ENCODE peak calls at places on chromosomes 4 and X, in eight cellular contexts. One of them, this sample, is unnamed.

GRCh38 chrX:71017396-71017939 is 50.7 kb downstream of the SNX12 start:
- DNase-seq in naive thymus-derived CD8-positive, alpha-beta T cell: no peak
- DNase-seq in anterior cingulate cortex: no peak
- DNase-seq in activated CD4-positive, alpha-beta memory T cell treated with anti-CD3 and anti-CD28 coated beads for 36 hours: no peak
- DNase-seq in stromal cell of bone marrow: no peak
- DNase-seq in fibroblast of pulmonary artery: peak; percentile 4
- DNase-seq in activated gamma-delta T cell treated with anti-CD3 and anti-CD28 coated beads, Interleukin-2, amount 50 U/mL, for 16 hours: no peak
- DNase-seq in SW480: no peak
- DNase-seq in this sample: no peak

GRCh38 chr4:152536545-152537182 is 772 bp upstream of the FBXW7 start:
- DNase-seq in naive thymus-derived CD8-positive, alpha-beta T cell: peak; percentile 73
- DNase-seq in anterior cingulate cortex: no peak
- DNase-seq in activated CD4-positive, alpha-beta memory T cell treated with anti-CD3 and anti-CD28 coated beads for 36 hours: peak; percentile 79
- DNase-seq in stromal cell of bone marrow: no peak
- DNase-seq in fibroblast of pulmonary artery: peak; percentile 48
- DNase-seq in activated gamma-delta T cell treated with anti-CD3 and anti-CD28 coated beads, Interleukin-2, amount 50 U/mL, for 16 hours: no peak
- DNase-seq in SW480: peak; percentile 73
- DNase-seq in this sample: peak; percentile 21

GRCh38 chr4:169307581-169307980 is 36.8 kb upstream of the SH3RF1 start:
- DNase-seq in naive thymus-derived CD8-positive, alpha-beta T cell: no peak
- DNase-seq in anterior cingulate cortex: no peak
- DNase-seq in activated CD4-positive, alpha-beta memory T cell treated with anti-CD3 and anti-CD28 coated beads for 36 hours: no peak
- DNase-seq in stromal cell of bone marrow: no peak
- DNase-seq in fibroblast of pulmonary artery: no peak
- DNase-seq in activated gamma-delta T cell treated with anti-CD3 and anti-CD28 coated beads, Interleukin-2, amount 50 U/mL, for 16 hours: no peak
- DNase-seq in SW480: peak; percentile 17
- DNase-seq in this sample: no peak

GRCh38 chrX:149473092-149473491 is 32.0 kb downstream of the IDS start:
- DNase-seq in naive thymus-derived CD8-positive, alpha-beta T cell: no peak
- DNase-seq in anterior cingulate cortex: no peak
- DNase-seq in activated CD4-positive, alpha-beta memory T cell treated with anti-CD3 and anti-CD28 coated beads for 36 hours: no peak
- DNase-seq in stromal cell of bone marrow: no peak
- DNase-seq in fibroblast of pulmonary artery: no peak
- DNase-seq in activated gamma-delta T cell treated with anti-CD3 and anti-CD28 coated beads, Interleukin-2, amount 50 U/mL, for 16 hours: no peak
- DNase-seq in SW480: no peak
- DNase-seq in this sample: peak; percentile 24

GRCh38 chr4:76626686-76627465 is 191.8 kb downstream of the SHROOM3 start:
- DNase-seq in naive thymus-derived CD8-positive, alpha-beta T cell: no peak
- DNase-seq in anterior cingulate cortex: no peak
- DNase-seq in activated CD4-positive, alpha-beta memory T cell treated with anti-CD3 and anti-CD28 coated beads for 36 hours: no peak
- DNase-seq in stromal cell of bone marrow: no peak
- DNase-seq in fibroblast of pulmonary artery: peak; percentile 38
- DNase-seq in activated gamma-delta T cell treated with anti-CD3 and anti-CD28 coated beads, Interleukin-2, amount 50 U/mL, for 16 hours: no peak
- DNase-seq in SW480: no peak
- DNase-seq in this sample: peak; percentile 37

GRCh38 chr4:123750044-123750443 is 353.4 kb downstream of the SPRY1 start:
- DNase-seq in naive thymus-derived CD8-positive, alpha-beta T cell: no peak
- DNase-seq in anterior cingulate cortex: no peak
- DNase-seq in activated CD4-positive, alpha-beta memory T cell treated with anti-CD3 and anti-CD28 coated beads for 36 hours: no peak
- DNase-seq in stromal cell of bone marrow: no peak
- DNase-seq in fibroblast of pulmonary artery: no peak
- DNase-seq in activated gamma-delta T cell treated with anti-CD3 and anti-CD28 coated beads, Interleukin-2, amount 50 U/mL, for 16 hours: no peak
- DNase-seq in SW480: no peak
- DNase-seq in this sample: no peak

GRCh38 chrX:154470914-154471568 is 8.0 kb downstream of the LAGE3 start:
- DNase-seq in naive thymus-derived CD8-positive, alpha-beta T cell: no peak
- DNase-seq in anterior cingulate cortex: no peak
- DNase-seq in activated CD4-positive, alpha-beta memory T cell treated with anti-CD3 and anti-CD28 coated beads for 36 hours: no peak
- DNase-seq in stromal cell of bone marrow: no peak
- DNase-seq in fibroblast of pulmonary artery: no peak
- DNase-seq in activated gamma-delta T cell treated with anti-CD3 and anti-CD28 coated beads, Interleukin-2, amount 50 U/mL, for 16 hours: no peak
- DNase-seq in SW480: no peak
- DNase-seq in this sample: no peak

GRCh38 chr4:85005865-85006377 is 39.4 kb upstream of the WDFY3 start:
- DNase-seq in naive thymus-derived CD8-positive, alpha-beta T cell: no peak
- DNase-seq in anterior cingulate cortex: no peak
- DNase-seq in activated CD4-positive, alpha-beta memory T cell treated with anti-CD3 and anti-CD28 coated beads for 36 hours: no peak
- DNase-seq in stromal cell of bone marrow: peak; percentile 85
- DNase-seq in fibroblast of pulmonary artery: peak; percentile 91
- DNase-seq in activated gamma-delta T cell treated with anti-CD3 and anti-CD28 coated beads, Interleukin-2, amount 50 U/mL, for 16 hours: no peak
- DNase-seq in SW480: no peak
- DNase-seq in this sample: peak; percentile 58

GRCh38 chr4:114284629-114285028 is 305.2 kb upstream of the ARSJ start:
- DNase-seq in naive thymus-derived CD8-positive, alpha-beta T cell: no peak
- DNase-seq in anterior cingulate cortex: no peak
- DNase-seq in activated CD4-positive, alpha-beta memory T cell treated with anti-CD3 and anti-CD28 coated beads for 36 hours: no peak
- DNase-seq in stromal cell of bone marrow: no peak
- DNase-seq in fibroblast of pulmonary artery: no peak
- DNase-seq in activated gamma-delta T cell treated with anti-CD3 and anti-CD28 coated beads, Interleukin-2, amount 50 U/mL, for 16 hours: no peak
- DNase-seq in SW480: no peak
- DNase-seq in this sample: no peak

GRCh38 chrX:136687457-136687856 is 39.5 kb downstream of the CD40LG start:
- DNase-seq in naive thymus-derived CD8-positive, alpha-beta T cell: peak; percentile 29
- DNase-seq in anterior cingulate cortex: no peak
- DNase-seq in activated CD4-positive, alpha-beta memory T cell treated with anti-CD3 and anti-CD28 coated beads for 36 hours: peak; percentile 48
- DNase-seq in stromal cell of bone marrow: no peak
- DNase-seq in fibroblast of pulmonary artery: no peak
- DNase-seq in activated gamma-delta T cell treated with anti-CD3 and anti-CD28 coated beads, Interleukin-2, amount 50 U/mL, for 16 hours: peak; percentile 34
- DNase-seq in SW480: no peak
- DNase-seq in this sample: no peak

GRCh38 chrX:10749113-10749512 is 128.7 kb upstream of the MID1 start:
- DNase-seq in naive thymus-derived CD8-positive, alpha-beta T cell: no peak
- DNase-seq in anterior cingulate cortex: no peak
- DNase-seq in activated CD4-positive, alpha-beta memory T cell treated with anti-CD3 and anti-CD28 coated beads for 36 hours: no peak
- DNase-seq in stromal cell of bone marrow: peak; percentile 63
- DNase-seq in fibroblast of pulmonary artery: no peak
- DNase-seq in activated gamma-delta T cell treated with anti-CD3 and anti-CD28 coated beads, Interleukin-2, amount 50 U/mL, for 16 hours: no peak
- DNase-seq in SW480: no peak
- DNase-seq in this sample: no peak

GRCh38 chr4:111650146-111650545 is 495.1 kb upstream of the FAM241A start:
- DNase-seq in naive thymus-derived CD8-positive, alpha-beta T cell: no peak
- DNase-seq in anterior cingulate cortex: no peak
- DNase-seq in activated CD4-positive, alpha-beta memory T cell treated with anti-CD3 and anti-CD28 coated beads for 36 hours: no peak
- DNase-seq in stromal cell of bone marrow: no peak
- DNase-seq in fibroblast of pulmonary artery: no peak
- DNase-seq in activated gamma-delta T cell treated with anti-CD3 and anti-CD28 coated beads, Interleukin-2, amount 50 U/mL, for 16 hours: no peak
- DNase-seq in SW480: no peak
- DNase-seq in this sample: no peak

GRCh38 chr4:99323761-99324160 is 2.6 kb upstream of the ADH1B start:
- DNase-seq in naive thymus-derived CD8-positive, alpha-beta T cell: no peak
- DNase-seq in anterior cingulate cortex: no peak
- DNase-seq in activated CD4-positive, alpha-beta memory T cell treated with anti-CD3 and anti-CD28 coated beads for 36 hours: no peak
- DNase-seq in stromal cell of bone marrow: peak; percentile 74
- DNase-seq in fibroblast of pulmonary artery: peak; percentile 75
- DNase-seq in activated gamma-delta T cell treated with anti-CD3 and anti-CD28 coated beads, Interleukin-2, amount 50 U/mL, for 16 hours: no peak
- DNase-seq in SW480: no peak
- DNase-seq in this sample: no peak

GRCh38 chr4:110484767-110485166 is 8.8 kb downstream of the ENPEP start:
- DNase-seq in naive thymus-derived CD8-positive, alpha-beta T cell: no peak
- DNase-seq in anterior cingulate cortex: no peak
- DNase-seq in activated CD4-positive, alpha-beta memory T cell treated with anti-CD3 and anti-CD28 coated beads for 36 hours: no peak
- DNase-seq in stromal cell of bone marrow: peak; percentile 81
- DNase-seq in fibroblast of pulmonary artery: peak; percentile 81
- DNase-seq in activated gamma-delta T cell treated with anti-CD3 and anti-CD28 coated beads, Interleukin-2, amount 50 U/mL, for 16 hours: no peak
- DNase-seq in SW480: no peak
- DNase-seq in this sample: no peak

GRCh38 chr4:78644744-78645330 is 93.3 kb downstream of the ANXA3 start:
- DNase-seq in naive thymus-derived CD8-positive, alpha-beta T cell: peak; percentile 43
- DNase-seq in anterior cingulate cortex: no peak
- DNase-seq in activated CD4-positive, alpha-beta memory T cell treated with anti-CD3 and anti-CD28 coated beads for 36 hours: peak; percentile 57
- DNase-seq in stromal cell of bone marrow: peak; percentile 68
- DNase-seq in fibroblast of pulmonary artery: peak; percentile 91
- DNase-seq in activated gamma-delta T cell treated with anti-CD3 and anti-CD28 coated beads, Interleukin-2, amount 50 U/mL, for 16 hours: peak; percentile 3
- DNase-seq in SW480: peak; percentile 39
- DNase-seq in this sample: peak; percentile 75

GRCh38 chr4:22090655-22091350 is 142.2 kb upstream of the KCNIP4 start:
- DNase-seq in naive thymus-derived CD8-positive, alpha-beta T cell: no peak
- DNase-seq in anterior cingulate cortex: no peak
- DNase-seq in activated CD4-positive, alpha-beta memory T cell treated with anti-CD3 and anti-CD28 coated beads for 36 hours: no peak
- DNase-seq in stromal cell of bone marrow: no peak
- DNase-seq in fibroblast of pulmonary artery: peak; percentile 23
- DNase-seq in activated gamma-delta T cell treated with anti-CD3 and anti-CD28 coated beads, Interleukin-2, amount 50 U/mL, for 16 hours: no peak
- DNase-seq in SW480: no peak
- DNase-seq in this sample: no peak

GRCh38 chr4:6273661-6273990 is 4.0 kb downstream of the WFS1 start:
- DNase-seq in naive thymus-derived CD8-positive, alpha-beta T cell: no peak
- DNase-seq in anterior cingulate cortex: no peak
- DNase-seq in activated CD4-positive, alpha-beta memory T cell treated with anti-CD3 and anti-CD28 coated beads for 36 hours: no peak
- DNase-seq in stromal cell of bone marrow: no peak
- DNase-seq in fibroblast of pulmonary artery: no peak
- DNase-seq in activated gamma-delta T cell treated with anti-CD3 and anti-CD28 coated beads, Interleukin-2, amount 50 U/mL, for 16 hours: no peak
- DNase-seq in SW480: peak; percentile 32
- DNase-seq in this sample: no peak

GRCh38 chr4:81211956-81212355 is 3.1 kb downstream of the PRKG2 start:
- DNase-seq in naive thymus-derived CD8-positive, alpha-beta T cell: no peak
- DNase-seq in anterior cingulate cortex: no peak
- DNase-seq in activated CD4-positive, alpha-beta memory T cell treated with anti-CD3 and anti-CD28 coated beads for 36 hours: no peak
- DNase-seq in stromal cell of bone marrow: no peak
- DNase-seq in fibroblast of pulmonary artery: no peak
- DNase-seq in activated gamma-delta T cell treated with anti-CD3 and anti-CD28 coated beads, Interleukin-2, amount 50 U/mL, for 16 hours: no peak
- DNase-seq in SW480: no peak
- DNase-seq in this sample: no peak

GRCh38 chr4:8831221-8832129 is 40.2 kb downstream of the HMX1 start:
- DNase-seq in naive thymus-derived CD8-positive, alpha-beta T cell: peak; percentile 13
- DNase-seq in anterior cingulate cortex: no peak
- DNase-seq in activated CD4-positive, alpha-beta memory T cell treated with anti-CD3 and anti-CD28 coated beads for 36 hours: no peak
- DNase-seq in stromal cell of bone marrow: no peak
- DNase-seq in fibroblast of pulmonary artery: no peak
- DNase-seq in activated gamma-delta T cell treated with anti-CD3 and anti-CD28 coated beads, Interleukin-2, amount 50 U/mL, for 16 hours: no peak
- DNase-seq in SW480: no peak
- DNase-seq in this sample: no peak

GRCh38 chr4:88587285-88587684 is 5.0 kb upstream of the HERC3 start:
- DNase-seq in naive thymus-derived CD8-positive, alpha-beta T cell: no peak
- DNase-seq in anterior cingulate cortex: no peak
- DNase-seq in activated CD4-positive, alpha-beta memory T cell treated with anti-CD3 and anti-CD28 coated beads for 36 hours: no peak
- DNase-seq in stromal cell of bone marrow: no peak
- DNase-seq in fibroblast of pulmonary artery: no peak
- DNase-seq in activated gamma-delta T cell treated with anti-CD3 and anti-CD28 coated beads, Interleukin-2, amount 50 U/mL, for 16 hours: no peak
- DNase-seq in SW480: no peak
- DNase-seq in this sample: no peak

GRCh38 chr4:83361416-83362196 is 27.0 kb upstream of the HPSE start:
- DNase-seq in naive thymus-derived CD8-positive, alpha-beta T cell: no peak
- DNase-seq in anterior cingulate cortex: no peak
- DNase-seq in activated CD4-positive, alpha-beta memory T cell treated with anti-CD3 and anti-CD28 coated beads for 36 hours: no peak
- DNase-seq in stromal cell of bone marrow: no peak
- DNase-seq in fibroblast of pulmonary artery: no peak
- DNase-seq in activated gamma-delta T cell treated with anti-CD3 and anti-CD28 coated beads, Interleukin-2, amount 50 U/mL, for 16 hours: no peak
- DNase-seq in SW480: peak; percentile 17
- DNase-seq in this sample: peak; percentile 4

GRCh38 chr4:163385466-163385865 is 41.8 kb downstream of the NPY5R start:
- DNase-seq in naive thymus-derived CD8-positive, alpha-beta T cell: no peak
- DNase-seq in anterior cingulate cortex: no peak
- DNase-seq in activated CD4-positive, alpha-beta memory T cell treated with anti-CD3 and anti-CD28 coated beads for 36 hours: no peak
- DNase-seq in stromal cell of bone marrow: no peak
- DNase-seq in fibroblast of pulmonary artery: no peak
- DNase-seq in activated gamma-delta T cell treated with anti-CD3 and anti-CD28 coated beads, Interleukin-2, amount 50 U/mL, for 16 hours: no peak
- DNase-seq in SW480: no peak
- DNase-seq in this sample: no peak

GRCh38 chr4:165656829-165657467 is 216.1 kb upstream of the TLL1 start:
- DNase-seq in naive thymus-derived CD8-positive, alpha-beta T cell: no peak
- DNase-seq in anterior cingulate cortex: no peak
- DNase-seq in activated CD4-positive, alpha-beta memory T cell treated with anti-CD3 and anti-CD28 coated beads for 36 hours: no peak
- DNase-seq in stromal cell of bone marrow: no peak
- DNase-seq in fibroblast of pulmonary artery: no peak
- DNase-seq in activated gamma-delta T cell treated with anti-CD3 and anti-CD28 coated beads, Interleukin-2, amount 50 U/mL, for 16 hours: no peak
- DNase-seq in SW480: no peak
- DNase-seq in this sample: no peak

GRCh38 chr4:182204042-182204441 is 39.2 kb upstream of the TENM3 start:
- DNase-seq in naive thymus-derived CD8-positive, alpha-beta T cell: no peak
- DNase-seq in anterior cingulate cortex: no peak
- DNase-seq in activated CD4-positive, alpha-beta memory T cell treated with anti-CD3 and anti-CD28 coated beads for 36 hours: no peak
- DNase-seq in stromal cell of bone marrow: no peak
- DNase-seq in fibroblast of pulmonary artery: peak; percentile 14
- DNase-seq in activated gamma-delta T cell treated with anti-CD3 and anti-CD28 coated beads, Interleukin-2, amount 50 U/mL, for 16 hours: no peak
- DNase-seq in SW480: no peak
- DNase-seq in this sample: no peak

GRCh38 chr4:67393699-67394281 is 151.5 kb downstream of the CENPC start:
- DNase-seq in naive thymus-derived CD8-positive, alpha-beta T cell: no peak
- DNase-seq in anterior cingulate cortex: no peak
- DNase-seq in activated CD4-positive, alpha-beta memory T cell treated with anti-CD3 and anti-CD28 coated beads for 36 hours: no peak
- DNase-seq in stromal cell of bone marrow: peak; percentile 9
- DNase-seq in fibroblast of pulmonary artery: peak; percentile 66
- DNase-seq in activated gamma-delta T cell treated with anti-CD3 and anti-CD28 coated beads, Interleukin-2, amount 50 U/mL, for 16 hours: no peak
- DNase-seq in SW480: no peak
- DNase-seq in this sample: peak; percentile 51

GRCh38 chr4:3257691-3258482 is 8.9 kb downstream of the MSANTD1 start:
- DNase-seq in naive thymus-derived CD8-positive, alpha-beta T cell: peak; percentile 15
- DNase-seq in anterior cingulate cortex: no peak
- DNase-seq in activated CD4-positive, alpha-beta memory T cell treated with anti-CD3 and anti-CD28 coated beads for 36 hours: no peak
- DNase-seq in stromal cell of bone marrow: peak; percentile 21
- DNase-seq in fibroblast of pulmonary artery: peak; percentile 15
- DNase-seq in activated gamma-delta T cell treated with anti-CD3 and anti-CD28 coated beads, Interleukin-2, amount 50 U/mL, for 16 hours: no peak
- DNase-seq in SW480: no peak
- DNase-seq in this sample: no peak

GRCh38 chr4:80184791-80185756 is 12.2 kb upstream of the PRDM8 start:
- DNase-seq in naive thymus-derived CD8-positive, alpha-beta T cell: no peak
- DNase-seq in anterior cingulate cortex: no peak
- DNase-seq in activated CD4-positive, alpha-beta memory T cell treated with anti-CD3 and anti-CD28 coated beads for 36 hours: no peak
- DNase-seq in stromal cell of bone marrow: no peak
- DNase-seq in fibroblast of pulmonary artery: no peak
- DNase-seq in activated gamma-delta T cell treated with anti-CD3 and anti-CD28 coated beads, Interleukin-2, amount 50 U/mL, for 16 hours: no peak
- DNase-seq in SW480: no peak
- DNase-seq in this sample: no peak

GRCh38 chr4:159206427-159206871 is 103.6 kb downstream of the RAPGEF2 start:
- DNase-seq in naive thymus-derived CD8-positive, alpha-beta T cell: no peak
- DNase-seq in anterior cingulate cortex: no peak
- DNase-seq in activated CD4-positive, alpha-beta memory T cell treated with anti-CD3 and anti-CD28 coated beads for 36 hours: peak; percentile 74
- DNase-seq in stromal cell of bone marrow: no peak
- DNase-seq in fibroblast of pulmonary artery: peak; percentile 17
- DNase-seq in activated gamma-delta T cell treated with anti-CD3 and anti-CD28 coated beads, Interleukin-2, amount 50 U/mL, for 16 hours: no peak
- DNase-seq in SW480: no peak
- DNase-seq in this sample: no peak

GRCh38 chr4:122764808-122765189 is 32.3 kb downstream of the BBS12 start:
- DNase-seq in naive thymus-derived CD8-positive, alpha-beta T cell: no peak
- DNase-seq in anterior cingulate cortex: no peak
- DNase-seq in activated CD4-positive, alpha-beta memory T cell treated with anti-CD3 and anti-CD28 coated beads for 36 hours: no peak
- DNase-seq in stromal cell of bone marrow: peak; percentile 80
- DNase-seq in fibroblast of pulmonary artery: peak; percentile 92
- DNase-seq in activated gamma-delta T cell treated with anti-CD3 and anti-CD28 coated beads, Interleukin-2, amount 50 U/mL, for 16 hours: no peak
- DNase-seq in SW480: no peak
- DNase-seq in this sample: no peak

GRCh38 chr4:110514889-110515479 is 39.0 kb downstream of the ENPEP start:
- DNase-seq in naive thymus-derived CD8-positive, alpha-beta T cell: no peak
- DNase-seq in anterior cingulate cortex: no peak
- DNase-seq in activated CD4-positive, alpha-beta memory T cell treated with anti-CD3 and anti-CD28 coated beads for 36 hours: no peak
- DNase-seq in stromal cell of bone marrow: no peak
- DNase-seq in fibroblast of pulmonary artery: peak; percentile 60
- DNase-seq in activated gamma-delta T cell treated with anti-CD3 and anti-CD28 coated beads, Interleukin-2, amount 50 U/mL, for 16 hours: no peak
- DNase-seq in SW480: peak; percentile 29
- DNase-seq in this sample: peak; percentile 51

This sample was measured in SK-MEL-5.